ENCODE peak calls at places on chromosomes 3 and 15, in five cellular contexts. One of them, this sample, is unnamed.

GRCh38 chr3:52193059-52193458 is 4.9 kb upstream of the ALAS1 start:
- DNase-seq in choroid plexus epithelial cell: peak; percentile 16
- DNase-seq in Caki2: no peak
- DNase-seq in EL: peak; percentile 75
- DNase-seq in ureter: no peak
- DNase-seq in this sample: peak; percentile 60

GRCh38 chr3:42371776-42372175 is 38.6 kb downstream of the LYZL4 start:
- DNase-seq in Caki2: no peak
- DNase-seq in choroid plexus epithelial cell: no peak
- DNase-seq in ureter: no peak
- DNase-seq in EL: no peak
- DNase-seq in this sample: no peak

GRCh38 chr3:42403737-42404136 is 6.7 kb downstream of the LYZL4 start:
- DNase-seq in ureter: no peak
- DNase-seq in Caki2: no peak
- DNase-seq in choroid plexus epithelial cell: no peak
- DNase-seq in EL: no peak
- DNase-seq in this sample: no peak

GRCh38 chr15:58548308-58549012 is 116.7 kb downstream of the LIPC start:
- DNase-seq in EL: no peak
- DNase-seq in choroid plexus epithelial cell: no peak
- DNase-seq in Caki2: no peak
- DNase-seq in ureter: no peak
- DNase-seq in this sample: no peak

GRCh38 chr15:92655178-92655995 is at the start of gene FAM174B:
- DNase-seq in EL: peak; percentile 6
- DNase-seq in ureter: peak; percentile 61
- DNase-seq in Caki2: peak; percentile 72
- DNase-seq in choroid plexus epithelial cell: no peak
- DNase-seq in this sample: peak; percentile 51

GRCh38 chr15:36372968-36373367 is 206.5 kb upstream of the CDIN1 start:
- DNase-seq in Caki2: no peak
- DNase-seq in choroid plexus epithelial cell: no peak
- DNase-seq in EL: no peak
- DNase-seq in ureter: no peak
- DNase-seq in this sample: no peak

GRCh38 chr3:68057637-68058320 is 403.4 kb upstream of the SUCLG2 start:
- DNase-seq in EL: no peak
- DNase-seq in ureter: no peak
- DNase-seq in Caki2: no peak
- DNase-seq in choroid plexus epithelial cell: no peak
- DNase-seq in this sample: no peak

GRCh38 chr3:153951276-153951675 is 169.9 kb upstream of the ARHGEF26 start:
- DNase-seq in EL: no peak
- DNase-seq in choroid plexus epithelial cell: no peak
- DNase-seq in Caki2: no peak
- DNase-seq in ureter: no peak
- DNase-seq in this sample: no peak

GRCh38 chr3:23993556-23994246 is 48.6 kb downstream of the NR1D2 start:
- DNase-seq in EL: no peak
- DNase-seq in Caki2: no peak
- DNase-seq in ureter: no peak
- DNase-seq in choroid plexus epithelial cell: no peak
- DNase-seq in this sample: no peak